ENCODE peak calls at places on chromosome 5, in eight cellular contexts. W is prostate gland, F is sigmoid colon, P is stomach, L is suprapubic skin, D is HepG2, X is GM12878, R is GM12891. Y is an unnamed sample.

GRCh38 chr5:123088031-123088805 is 823 bp upstream of the PRDM6 start:
- DNase-seq in W (no peak), F (peak), P (no peak), L (peak), D (peak), X (no peak), R (no peak), Y (no peak)

GRCh38 chr5:95591490-95591901 is 28.4 kb upstream of the GPR150 start:
- DNase-seq in W (no peak), F (no peak), P (no peak), L (no peak), D (peak), X (no peak), R (no peak), Y (no peak)

GRCh38 chr5:65172486-65173129 is 309.1 kb downstream of the ADAMTS6 start:
- DNase-seq in W (no peak), F (no peak), P (no peak), L (no peak), D (no peak), X (peak), R (peak), Y (no peak)

GRCh38 chr5:82620957-82621600 is 342.9 kb upstream of the RPS23 start:
- DNase-seq in W (no peak), F (no peak), P (no peak), L (no peak), D (no peak), X (no peak), R (no peak), Y (no peak)

GRCh38 chr5:124410539-124410938 is 335.9 kb downstream of the ZNF608 start:
- DNase-seq in W (no peak), F (no peak), P (no peak), L (no peak), D (no peak), X (peak), R (no peak), Y (no peak)

GRCh38 chr5:94830520-94830919 is 212.1 kb downstream of the SLF1 start:
- DNase-seq in W (no peak), F (no peak), P (no peak), L (no peak), D (no peak), X (no peak), R (no peak), Y (no peak)

GRCh38 chr5:99763021-99763814 is 772.0 kb upstream of the FAM174A start:
- DNase-seq in W (no peak), F (no peak), P (no peak), L (no peak), D (no peak), X (no peak), R (no peak), Y (no peak)

GRCh38 chr5:143166661-143167420 is 236.6 kb downstream of the NR3C1 start:
- DNase-seq in W (no peak), F (no peak), P (no peak), L (no peak), D (peak), X (peak), R (no peak), Y (no peak)

GRCh38 chr5:116569999-116570398 is 4.6 kb downstream of the SEMA6A start:
- DNase-seq in W (no peak), F (no peak), P (no peak), L (no peak), D (no peak), X (no peak), R (no peak), Y (no peak)

GRCh38 chr5:65753189-65753588 is 31.2 kb downstream of the NLN start:
- DNase-seq in W (no peak), F (no peak), P (no peak), L (no peak), D (no peak), X (no peak), R (no peak), Y (no peak)

GRCh38 chr5:170681013-170681433 is 102.5 kb upstream of the GABRP start:
- DNase-seq in W (no peak), F (no peak), P (no peak), L (no peak), D (no peak), X (no peak), R (peak), Y (no peak)

GRCh38 chr5:172380992-172381643 is 73.2 kb downstream of the SH3PXD2B start:
- DNase-seq in W (peak), F (peak), P (peak), L (peak), D (no peak), X (no peak), R (no peak), Y (no peak)

GRCh38 chr5:168874713-168875380 is 295.7 kb upstream of the PANK3 start:
- DNase-seq in W (no peak), F (no peak), P (no peak), L (no peak), D (no peak), X (no peak), R (no peak), Y (no peak)

GRCh38 chr5:168876419-168876818 is 297.3 kb upstream of the PANK3 start:
- DNase-seq in W (no peak), F (no peak), P (no peak), L (no peak), D (no peak), X (no peak), R (no peak), Y (no peak)

GRCh38 chr5:168878121-168878520 is 299.0 kb upstream of the PANK3 start:
- DNase-seq in W (no peak), F (no peak), P (no peak), L (no peak), D (no peak), X (no peak), R (no peak), Y (no peak)

GRCh38 chr5:168875839-168876238 is 296.7 kb upstream of the PANK3 start:
- DNase-seq in W (no peak), F (no peak), P (no peak), L (no peak), D (no peak), X (no peak), R (no peak), Y (no peak)

GRCh38 chr5:168877132-168877895 is 298.1 kb upstream of the PANK3 start:
- DNase-seq in W (no peak), F (no peak), P (no peak), L (no peak), D (peak), X (no peak), R (no peak), Y (no peak)
- TF ChIP-seq POLR2A in W (no peak), F (no peak), P (no peak), L (no peak), D (no peak), X (no peak), R (no peak), Y (no peak)

GRCh38 chr5:151016700-151017099 is 3.7 kb upstream of the GPX3 start:
- DNase-seq in W (peak), F (peak), P (no peak), L (no peak), D (peak), X (no peak), R (no peak), Y (no peak)

GRCh38 chr5:151017897-151018296 is 2.5 kb upstream of the GPX3 start:
- DNase-seq in W (no peak), F (no peak), P (no peak), L (no peak), D (peak), X (no peak), R (no peak), Y (no peak)

GRCh38 chr5:151014680-151015343 is 5.6 kb upstream of the GPX3 start:
- DNase-seq in W (peak), F (no peak), P (no peak), L (no peak), D (peak), X (no peak), R (no peak), Y (no peak)

GRCh38 chr5:151018846-151019245 is 1.5 kb upstream of the GPX3 start:
- DNase-seq in W (no peak), F (no peak), P (no peak), L (no peak), D (no peak), X (no peak), R (no peak), Y (no peak)

DNA sequence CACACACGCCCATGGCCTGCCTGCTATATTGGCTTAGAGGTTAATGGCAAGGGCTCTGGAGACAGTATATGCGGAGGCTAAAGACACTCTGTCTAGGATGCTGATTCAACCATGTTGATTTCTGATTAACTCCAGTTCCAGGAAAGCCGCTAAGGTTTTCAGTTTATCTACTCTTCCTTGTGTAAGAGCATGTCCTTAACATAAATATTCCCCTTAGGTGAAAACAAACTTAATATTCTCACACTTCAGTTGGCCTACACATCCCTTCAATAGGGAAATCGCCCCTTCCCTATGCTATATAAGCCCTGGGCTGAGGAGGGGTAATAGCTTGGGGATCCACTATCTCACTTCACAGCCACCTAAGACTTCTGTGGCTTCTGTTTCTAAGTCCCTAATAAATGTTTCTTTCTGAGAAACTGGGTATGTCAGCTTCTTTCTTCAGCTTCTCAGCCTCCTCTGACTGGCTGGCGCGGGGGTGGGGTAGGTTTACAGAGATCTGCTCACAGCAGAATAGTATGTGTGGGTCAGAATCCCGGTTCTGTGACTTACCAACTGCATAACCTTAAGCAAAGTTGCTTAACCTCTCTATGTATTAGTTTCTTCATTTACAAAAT is 4.3 kb upstream of the GPX3 start:
- DNase-seq in W (no peak), F (no peak), P (no peak), L (no peak), D (no peak), X (no peak), R (no peak), Y (no peak)
- TF ChIP-seq POLR2AphosphoS5 in W (no peak), F (no peak), P (no peak), L (no peak), D (no peak), X (no peak), R (no peak), Y (no peak)

GRCh38 chr5:109692011-109692410 is 2.3 kb downstream of the MAN2A1 start:
- DNase-seq in W (no peak), F (no peak), P (no peak), L (no peak), D (no peak), X (no peak), R (no peak), Y (no peak)

GRCh38 chr5:109689740-109690455 is at the start of gene MAN2A1:
- DNase-seq in W (peak), F (peak), P (peak), L (peak), D (peak), X (no peak), R (peak), Y (no peak)

GRCh38 chr5:109690456-109691247 is 925 bp downstream of the MAN2A1 start:
- DNase-seq in W (peak), F (peak), P (peak), L (peak), D (peak), X (no peak), R (peak), Y (peak)

GRCh38 chr5:109692852-109693251 is 3.1 kb downstream of the MAN2A1 start:
- DNase-seq in W (no peak), F (no peak), P (no peak), L (no peak), D (no peak), X (no peak), R (no peak), Y (no peak)

DNA sequence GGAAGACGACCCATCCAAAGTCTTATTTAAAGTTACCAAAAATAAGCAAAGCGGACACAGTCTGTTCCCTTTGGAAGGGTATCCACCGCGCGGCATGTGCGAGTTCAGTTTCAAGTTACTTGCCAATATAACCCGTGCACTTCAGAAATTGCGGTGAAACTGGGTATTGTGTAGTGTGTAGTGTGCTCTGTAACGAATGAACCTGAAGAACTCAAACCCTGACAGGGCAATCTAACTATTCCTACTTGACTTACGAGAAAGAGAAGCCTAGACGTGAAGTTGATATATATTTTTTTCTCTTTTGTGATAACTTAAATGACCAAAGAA is 1.5 kb downstream of the MAN2A1 start:
- DNase-seq in W (no peak), F (no peak), P (no peak), L (no peak), D (no peak), X (no peak), R (no peak), Y (no peak)
- TF ChIP-seq POLR2A in W (no peak), F (no peak), P (no peak), L (no peak), D (no peak), X (no peak), R (no peak), Y (no peak)

DNA sequence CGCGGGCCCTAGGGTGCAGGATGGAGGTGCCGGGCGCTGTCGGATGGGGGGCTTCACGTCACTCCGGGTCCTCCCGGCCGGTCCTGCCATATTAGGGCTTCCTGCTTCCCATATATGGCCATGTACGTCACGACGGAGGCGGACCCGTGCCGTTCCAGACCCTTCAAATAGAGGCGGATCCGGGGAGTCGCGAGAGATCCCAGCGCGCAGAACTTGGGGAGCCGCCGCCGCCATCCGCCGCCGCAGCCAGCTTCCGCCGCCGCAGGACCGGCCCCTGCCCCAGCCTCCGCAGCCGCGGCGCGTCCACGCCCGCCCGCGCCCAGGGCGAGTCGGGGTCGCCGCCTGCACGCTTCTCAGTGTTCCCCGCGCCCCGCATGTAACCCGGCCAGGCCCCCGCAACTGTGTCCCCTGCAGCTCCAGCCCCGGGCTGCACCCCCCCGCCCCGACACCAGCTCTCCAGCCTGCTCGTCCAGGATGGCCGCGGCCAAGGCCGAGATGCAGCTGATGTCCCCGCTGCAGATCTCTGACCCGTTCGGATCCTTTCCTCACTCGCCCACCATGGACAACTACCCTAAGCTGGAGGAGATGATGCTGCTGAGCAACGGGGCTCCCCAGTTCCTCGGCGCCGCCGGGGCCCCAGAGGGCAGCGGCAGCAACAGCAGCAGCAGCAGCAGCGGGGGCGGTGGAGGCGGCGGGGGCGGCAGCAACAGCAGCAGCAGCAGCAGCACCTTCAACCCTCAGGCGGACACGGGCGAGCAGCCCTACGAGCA is at the start of gene EGR1:
- DNase-seq in W (peak), F (peak), P (peak), L (peak), D (peak), X (peak), R (peak), Y (peak)
- TF ChIP-seq POLR2AphosphoS5 in W (peak), F (peak), P (peak), L (peak), D (no peak), X (peak), R (peak), Y (peak)

GRCh38 chr5:145939532-145940065 is 3.2 kb downstream of the SH3RF2 start:
- DNase-seq in W (no peak), F (no peak), P (no peak), L (no peak), D (no peak), X (no peak), R (no peak), Y (no peak)

GRCh38 chr5:145938699-145939531 is 2.5 kb downstream of the SH3RF2 start:
- DNase-seq in W (no peak), F (no peak), P (no peak), L (no peak), D (no peak), X (no peak), R (no peak), Y (no peak)

GRCh38 chr5:145934276-145934675 is 2.1 kb upstream of the SH3RF2 start:
- DNase-seq in W (no peak), F (no peak), P (no peak), L (no peak), D (no peak), X (no peak), R (no peak), Y (no peak)

GRCh38 chr5:145937432-145938250 is 1.3 kb downstream of the SH3RF2 start:
- DNase-seq in W (peak), F (no peak), P (peak), L (no peak), D (peak), X (no peak), R (no peak), Y (no peak)

GRCh38 chr5:145936401-145937131 is at the start of gene SH3RF2:
- DNase-seq in W (peak), F (peak), P (peak), L (peak), D (peak), X (no peak), R (no peak), Y (no peak)
- TF ChIP-seq POLR2A in W (no peak), F (peak), P (no peak), L (no peak), D (peak), X (no peak), R (no peak), Y (no peak)